ENCODE peak calls at places on chromosomes 1 and 21, in four cellular contexts. E, G, C and U are unnamed samples.

GRCh38 chr1:38244218-38244617 is 197.6 kb upstream of the POU3F1 start:
- DNase-seq in E (no peak), G (peak; percentile 34), C (no peak), U (no peak)

GRCh38 chr1:89725016-89725380 is 92.1 kb downstream of the LRRC8C start:
- DNase-seq in C (peak; percentile 42), G (no peak), E (no peak), U (no peak)

GRCh38 chr1:78726686-78727085 is 77.1 kb downstream of the IFI44 start:
- DNase-seq in C (no peak), G (no peak), E (no peak), U (no peak)

GRCh38 chr1:28259935-28260802 is 851 bp downstream of the SESN2 start:
- DNase-seq in C (no peak), G (peak; percentile 87), E (peak; percentile 90), U (peak; percentile 89)

GRCh38 chr1:230422221-230422981 is 3.7 kb downstream of the PGBD5 start:
- DNase-seq in C (no peak), G (no peak), E (no peak), U (no peak)

GRCh38 chr1:151825811-151826660 is 5.6 kb downstream of the RORC start:
- DNase-seq in E (no peak), G (peak; percentile 56), C (no peak), U (no peak)

GRCh38 chr21:36719614-36720013 is 20.7 kb downstream of the SIM2 start:
- DNase-seq in E (peak; percentile 46), G (no peak), C (no peak), U (peak; percentile 59)

GRCh38 chr1:10888791-10889627 is 92.6 kb upstream of the CASZ1 start:
- DNase-seq in G (peak; percentile 70), C (no peak), E (no peak), U (no peak)

GRCh38 chr1:234866007-234866866 is 256.3 kb upstream of the IRF2BP2 start:
- DNase-seq in C (no peak), G (no peak), E (peak; percentile 76), U (no peak)

GRCh38 chr1:66351474-66351873 is 182.5 kb upstream of the SGIP1 start:
- DNase-seq in C (no peak), E (no peak), G (no peak), U (no peak)

GRCh38 chr21:34131586-34131985 is 58.2 kb downstream of the MRPS6 start:
- DNase-seq in C (no peak), G (no peak), E (no peak), U (no peak)

GRCh38 chr1:49351744-49352143 is 575.1 kb upstream of the BEND5 start:
- DNase-seq in C (no peak), G (no peak), E (no peak), U (no peak)

GRCh38 chr1:151251656-151252470 is 2.7 kb upstream of the PSMD4 start:
- DNase-seq in E (peak; percentile 82), C (peak; percentile 58), G (no peak), U (no peak)

GRCh38 chr1:177753655-177754054 is 216.2 kb downstream of the SEC16B start:
- DNase-seq in G (no peak), C (no peak), E (no peak), U (no peak)

GRCh38 chr1:113874017-113874879 is 2.7 kb upstream of the PTPN22 start:
- DNase-seq in C (no peak), G (no peak), E (no peak), U (no peak)

GRCh38 chr1:148289647-148290046 is 137.6 kb upstream of the NBPF11 start:
- DNase-seq in G (no peak), C (no peak), E (no peak), U (no peak)

GRCh38 chr1:153626929-153627796 is at the start of gene S100A13:
- DNase-seq in G (peak; percentile 94), C (no peak), E (peak; percentile 84), U (peak; percentile 91)

GRCh38 chr1:182259963-182260362 is 131.6 kb downstream of the GLUL start:
- DNase-seq in G (no peak), C (no peak), E (no peak), U (no peak)

GRCh38 chr1:243783714-243784113 is 66.3 kb downstream of the AKT3 start:
- DNase-seq in G (no peak), C (no peak), E (no peak), U (no peak)

GRCh38 chr1:19330449-19331135 is 18.5 kb downstream of the SLC66A1 start:
- DNase-seq in E (no peak), G (peak; percentile 76), C (no peak), U (no peak)

GRCh38 chr1:166350490-166350889 is 183.7 kb upstream of the FAM78B start:
- DNase-seq in E (no peak), G (no peak), C (no peak), U (no peak)

GRCh38 chr1:10530756-10531155 is 56.0 kb downstream of the PEX14 start:
- DNase-seq in E (peak; percentile 56), G (no peak), C (no peak), U (no peak)

GRCh38 chr1:203327684-203328457 is 22.6 kb downstream of the BTG2 start:
- DNase-seq in G (no peak), C (peak; percentile 42), E (peak; percentile 84), U (no peak)

GRCh38 chr1:232684331-232685105 is 54.6 kb upstream of the SIPA1L2 start:
- DNase-seq in G (no peak), E (no peak), C (no peak), U (no peak)

GRCh38 chr21:15045017-15045416 is 19.8 kb downstream of the NRIP1 start:
- DNase-seq in G (no peak), C (no peak), E (no peak), U (no peak)

GRCh38 chr1:98260839-98261238 is 340.0 kb upstream of the DPYD start:
- DNase-seq in C (no peak), E (no peak), G (no peak), U (no peak)

GRCh38 chr21:36321325-36322082 is 1.5 kb downstream of the MORC3 start:
- DNase-seq in G (no peak), C (no peak), E (no peak), U (no peak)

GRCh38 chr1:156081174-156082110 is 823 bp downstream of the MEX3A start:
- DNase-seq in G (peak; percentile 67), C (no peak), E (no peak), U (no peak)

GRCh38 chr1:157773723-157774350 is 3.1 kb downstream of the FCRL2 start:
- DNase-seq in E (no peak), C (no peak), G (no peak), U (no peak)

GRCh38 chr1:152777510-152778137 is 2.7 kb downstream of the LCE1F start:
- DNase-seq in C (no peak), E (no peak), G (no peak), U (no peak)

GRCh38 chr1:81922955-81923354 is 122.2 kb downstream of the ADGRL2 start:
- DNase-seq in G (no peak), C (no peak), E (no peak), U (no peak)

GRCh38 chr1:2389644-2390043 is 1.7 kb downstream of the MORN1 start:
- DNase-seq in E (no peak), C (no peak), G (no peak), U (no peak)
- H3K27ac ChIP-seq in E (no peak overlapping the region), C (no peak overlapping the region), G (no peak overlapping the region), U (no peak overlapping the region)

GRCh38 chr1:18107671-18108312 is at the start of gene IGSF21:
- DNase-seq in E (no peak), C (no peak), G (peak; percentile 79), U (no peak)
- H3K27me3 ChIP-seq in E (peaks cover 3% of the 10 kb centered on the region), C (peaks cover 25% of the 10 kb centered on the region), G (peaks cover 45% of the 10 kb centered on the region), U (peaks cover 76% of the 10 kb centered on the region)

GRCh38 chr1:2275796-2276536 is 47.8 kb downstream of the SKI start:
- DNase-seq in E (no peak), C (no peak), G (peak; percentile 21), U (no peak)
- H3K27ac ChIP-seq in E (peak overlapping the region; percentile 68), C (no peak overlapping the region), G (peak overlapping the region; percentile 84), U (peak overlapping the region; percentile 62)

GRCh38 chr1:227894831-227895451 is 52.8 kb downstream of the WNT9A start:
- DNase-seq in C (no peak), G (no peak), E (peak; percentile 53), U (no peak)
- H3K27me3 ChIP-seq in C (no peaks in the 10 kb centered on the region), G (no peaks in the 10 kb centered on the region), E (no peaks in the 10 kb centered on the region), U (no peaks in the 10 kb centered on the region)

DNA sequence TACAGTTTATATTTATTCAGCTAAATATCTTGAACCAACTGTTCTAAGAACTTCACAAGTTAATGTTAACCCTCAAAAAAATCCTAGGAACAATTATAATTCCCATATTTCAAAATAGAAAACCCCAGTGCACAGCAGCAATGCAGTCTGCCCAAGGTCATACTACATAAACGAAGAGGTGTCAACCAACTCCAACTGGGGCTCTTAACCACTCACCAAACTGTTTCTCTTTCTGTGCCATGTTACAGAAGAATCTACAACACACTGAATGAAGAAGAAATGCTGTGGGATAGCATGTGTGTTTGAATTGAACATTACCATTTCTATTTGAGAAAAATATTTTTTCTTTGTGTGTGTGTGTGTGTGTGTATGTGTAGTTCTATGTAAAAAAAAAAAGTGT is 35.7 kb downstream of the EIF4G3 start:
- DNase-seq in C (no peak), E (no peak), G (no peak), U (no peak)
- H3K27ac ChIP-seq in C (no peak overlapping the region), E (no peak overlapping the region), G (no peak overlapping the region), U (no peak overlapping the region)

GRCh38 chr1:119385650-119386049 is 17.1 kb downstream of the HAO2 start:
- DNase-seq in C (no peak), E (no peak), G (no peak), U (no peak)

GRCh38 chr1:119390499-119390898 is 21.9 kb downstream of the HAO2 start:
- DNase-seq in C (no peak), E (no peak), G (no peak), U (no peak)

GRCh38 chr1:119387858-119388257 is 19.3 kb downstream of the HAO2 start:
- DNase-seq in G (no peak), E (no peak), C (no peak), U (no peak)

GRCh38 chr1:119384591-119384990 is 16.0 kb downstream of the HAO2 start:
- DNase-seq in E (no peak), G (no peak), C (no peak), U (no peak)

GRCh38 chr1:119388450-119388849 is 19.9 kb downstream of the HAO2 start:
- DNase-seq in C (no peak), G (no peak), E (no peak), U (no peak)
- H3K27me3 ChIP-seq in C (no peaks in the 10 kb centered on the region), G (no peaks in the 10 kb centered on the region), E (no peaks in the 10 kb centered on the region), U (no peaks in the 10 kb centered on the region)

GRCh38 chr1:206709772-206710456 is 25.2 kb downstream of the MAPKAPK2 start:
- DNase-seq in G (no peak), E (no peak), C (no peak), U (no peak)

GRCh38 chr1:206708058-206708457 is 23.4 kb downstream of the MAPKAPK2 start:
- DNase-seq in C (no peak), G (no peak), E (no peak), U (no peak)

GRCh38 chr1:206710457-206710823 is 25.7 kb downstream of the MAPKAPK2 start:
- DNase-seq in C (no peak), G (no peak), E (no peak), U (no peak)

GRCh38 chr1:206708882-206709281 is 24.2 kb downstream of the MAPKAPK2 start:
- DNase-seq in E (no peak), G (no peak), C (no peak), U (no peak)

GRCh38 chr1:206709322-206709721 is 24.6 kb downstream of the MAPKAPK2 start:
- DNase-seq in E (no peak), G (no peak), C (no peak), U (no peak)
- H3K27ac ChIP-seq in E (no peak overlapping the region), G (no peak overlapping the region), C (no peak overlapping the region), U (no peak overlapping the region)